ENCODE peak calls at places on chromosomes 1 and 21, in eight cellular contexts. One of them, this sample, is unnamed. For H3K36me3 and H3K4me1, the result is how much of the 10 kb centered on the place peaks cover.

GRCh38 chr1:111062081-111062480 is 77.8 kb downstream of the DRAM2 start:
- DNase-seq in mammary epithelial cell: peak
- DNase-seq in H1: no peak
- DNase-seq in MM.1S: no peak
- DNase-seq in kidney: no peak
- DNase-seq in HCT116: no peak
- DNase-seq in PC-3: no peak
- DNase-seq in neural progenitor cell: no peak
- DNase-seq in this sample: no peak

GRCh38 chr1:87030740-87031400 is 116.4 kb downstream of the HS2ST1 start:
- DNase-seq in mammary epithelial cell: no peak
- DNase-seq in H1: no peak
- DNase-seq in MM.1S: no peak
- DNase-seq in kidney: no peak
- DNase-seq in HCT116: no peak
- DNase-seq in PC-3: no peak
- DNase-seq in neural progenitor cell: no peak
- DNase-seq in this sample: no peak

GRCh38 chr1:174682419-174683008 is 234.8 kb downstream of the GPR52 start:
- DNase-seq in mammary epithelial cell: no peak
- DNase-seq in H1: no peak
- DNase-seq in MM.1S: no peak
- DNase-seq in kidney: no peak
- DNase-seq in HCT116: no peak
- DNase-seq in PC-3: no peak
- DNase-seq in neural progenitor cell: no peak
- DNase-seq in this sample: peak

GRCh38 chr1:150235436-150235851 is 468 bp downstream of the ANP32E start:
- DNase-seq in mammary epithelial cell: no peak
- DNase-seq in H1: no peak
- DNase-seq in MM.1S: peak
- DNase-seq in kidney: no peak
- DNase-seq in HCT116: no peak
- DNase-seq in PC-3: no peak
- DNase-seq in neural progenitor cell: peak
- DNase-seq in this sample: peak

GRCh38 chr1:94803517-94804441 is 16.4 kb upstream of the SLC44A3 start:
- DNase-seq in mammary epithelial cell: peak
- DNase-seq in H1: no peak
- DNase-seq in MM.1S: no peak
- DNase-seq in kidney: no peak
- DNase-seq in HCT116: no peak
- DNase-seq in PC-3: no peak
- DNase-seq in neural progenitor cell: no peak
- DNase-seq in this sample: no peak

GRCh38 chr1:66270122-66270812 is 263.7 kb upstream of the SGIP1 start:
- DNase-seq in mammary epithelial cell: no peak
- DNase-seq in H1: no peak
- DNase-seq in MM.1S: no peak
- DNase-seq in kidney: no peak
- DNase-seq in HCT116: no peak
- DNase-seq in PC-3: no peak
- DNase-seq in neural progenitor cell: no peak
- DNase-seq in this sample: peak

GRCh38 chr1:82565546-82565945 is 764.8 kb downstream of the ADGRL2 start:
- DNase-seq in mammary epithelial cell: peak
- DNase-seq in H1: no peak
- DNase-seq in MM.1S: no peak
- DNase-seq in kidney: no peak
- DNase-seq in HCT116: peak
- DNase-seq in PC-3: peak
- DNase-seq in neural progenitor cell: no peak
- DNase-seq in this sample: peak

GRCh38 chr1:229629251-229629650 is 3.2 kb downstream of the URB2 start:
- DNase-seq in mammary epithelial cell: no peak
- DNase-seq in H1: no peak
- DNase-seq in MM.1S: no peak
- DNase-seq in kidney: no peak
- DNase-seq in HCT116: no peak
- DNase-seq in PC-3: peak
- DNase-seq in neural progenitor cell: no peak
- DNase-seq in this sample: peak

GRCh38 chr21:46009951-46010655 is 28.5 kb downstream of the COL6A1 start:
- DNase-seq in mammary epithelial cell: no peak
- DNase-seq in H1: no peak
- DNase-seq in MM.1S: no peak
- DNase-seq in kidney: no peak
- DNase-seq in HCT116: no peak
- DNase-seq in PC-3: no peak
- DNase-seq in neural progenitor cell: no peak
- DNase-seq in this sample: no peak

GRCh38 chr21:39386194-39386593 is 37.3 kb upstream of the HMGN1 start:
- DNase-seq in mammary epithelial cell: no peak
- DNase-seq in H1: no peak
- DNase-seq in MM.1S: no peak
- DNase-seq in kidney: no peak
- DNase-seq in HCT116: no peak
- DNase-seq in PC-3: no peak
- DNase-seq in neural progenitor cell: no peak
- DNase-seq in this sample: peak

GRCh38 chr1:79629414-79629813 is 622.9 kb upstream of the ADGRL4 start:
- DNase-seq in mammary epithelial cell: no peak
- DNase-seq in H1: no peak
- DNase-seq in MM.1S: no peak
- DNase-seq in kidney: no peak
- DNase-seq in HCT116: no peak
- DNase-seq in PC-3: no peak
- DNase-seq in neural progenitor cell: no peak
- DNase-seq in this sample: no peak

GRCh38 chr1:116465845-116466685 is 93.0 kb downstream of the ATP1A1 start:
- DNase-seq in mammary epithelial cell: no peak
- DNase-seq in H1: no peak
- DNase-seq in MM.1S: no peak
- DNase-seq in kidney: no peak
- DNase-seq in HCT116: no peak
- DNase-seq in PC-3: no peak
- DNase-seq in neural progenitor cell: no peak
- DNase-seq in this sample: no peak

GRCh38 chr1:102595106-102595505 is 513.2 kb downstream of the COL11A1 start:
- DNase-seq in mammary epithelial cell: no peak
- DNase-seq in H1: no peak
- DNase-seq in MM.1S: no peak
- DNase-seq in kidney: no peak
- DNase-seq in HCT116: no peak
- DNase-seq in PC-3: no peak
- DNase-seq in neural progenitor cell: no peak
- DNase-seq in this sample: no peak

GRCh38 chr1:41716188-41717130 is 202.3 kb downstream of the HIVEP3 start:
- DNase-seq in mammary epithelial cell: no peak
- DNase-seq in H1: no peak
- DNase-seq in MM.1S: no peak
- DNase-seq in kidney: no peak
- DNase-seq in HCT116: no peak
- DNase-seq in PC-3: no peak
- DNase-seq in neural progenitor cell: no peak
- DNase-seq in this sample: no peak

GRCh38 chr1:56645663-56646330 is 683 bp downstream of the PRKAA2 start:
- DNase-seq in mammary epithelial cell: peak
- DNase-seq in H1: no peak
- DNase-seq in MM.1S: no peak
- DNase-seq in kidney: peak
- DNase-seq in HCT116: no peak
- DNase-seq in PC-3: peak
- DNase-seq in neural progenitor cell: peak
- DNase-seq in this sample: no peak

GRCh38 chr1:72140222-72140621 is 142.1 kb downstream of the NEGR1 start:
- DNase-seq in mammary epithelial cell: peak
- DNase-seq in H1: no peak
- DNase-seq in MM.1S: no peak
- DNase-seq in kidney: no peak
- DNase-seq in HCT116: no peak
- DNase-seq in PC-3: no peak
- DNase-seq in neural progenitor cell: no peak
- DNase-seq in this sample: no peak

GRCh38 chr1:63189677-63190076 is 132.7 kb upstream of the FOXD3 start:
- DNase-seq in mammary epithelial cell: no peak
- DNase-seq in H1: peak
- DNase-seq in MM.1S: no peak
- DNase-seq in kidney: no peak
- DNase-seq in HCT116: peak
- DNase-seq in PC-3: no peak
- DNase-seq in neural progenitor cell: peak
- DNase-seq in this sample: peak

GRCh38 chr21:32380940-32381339 is 11.9 kb downstream of the URB1 start:
- DNase-seq in mammary epithelial cell: no peak
- DNase-seq in H1: no peak
- DNase-seq in MM.1S: no peak
- DNase-seq in kidney: no peak
- DNase-seq in HCT116: no peak
- DNase-seq in PC-3: no peak
- DNase-seq in neural progenitor cell: no peak
- DNase-seq in this sample: no peak
- H3K36me3 ChIP-seq in mammary epithelial cell: under half
- H3K36me3 ChIP-seq in H1: under half
- H3K36me3 ChIP-seq in MM.1S: under half
- H3K36me3 ChIP-seq in kidney: under half
- H3K36me3 ChIP-seq in HCT116: half or more
- H3K36me3 ChIP-seq in PC-3: half or more
- H3K36me3 ChIP-seq in neural progenitor cell: under half
- H3K36me3 ChIP-seq in this sample: half or more

DNA sequence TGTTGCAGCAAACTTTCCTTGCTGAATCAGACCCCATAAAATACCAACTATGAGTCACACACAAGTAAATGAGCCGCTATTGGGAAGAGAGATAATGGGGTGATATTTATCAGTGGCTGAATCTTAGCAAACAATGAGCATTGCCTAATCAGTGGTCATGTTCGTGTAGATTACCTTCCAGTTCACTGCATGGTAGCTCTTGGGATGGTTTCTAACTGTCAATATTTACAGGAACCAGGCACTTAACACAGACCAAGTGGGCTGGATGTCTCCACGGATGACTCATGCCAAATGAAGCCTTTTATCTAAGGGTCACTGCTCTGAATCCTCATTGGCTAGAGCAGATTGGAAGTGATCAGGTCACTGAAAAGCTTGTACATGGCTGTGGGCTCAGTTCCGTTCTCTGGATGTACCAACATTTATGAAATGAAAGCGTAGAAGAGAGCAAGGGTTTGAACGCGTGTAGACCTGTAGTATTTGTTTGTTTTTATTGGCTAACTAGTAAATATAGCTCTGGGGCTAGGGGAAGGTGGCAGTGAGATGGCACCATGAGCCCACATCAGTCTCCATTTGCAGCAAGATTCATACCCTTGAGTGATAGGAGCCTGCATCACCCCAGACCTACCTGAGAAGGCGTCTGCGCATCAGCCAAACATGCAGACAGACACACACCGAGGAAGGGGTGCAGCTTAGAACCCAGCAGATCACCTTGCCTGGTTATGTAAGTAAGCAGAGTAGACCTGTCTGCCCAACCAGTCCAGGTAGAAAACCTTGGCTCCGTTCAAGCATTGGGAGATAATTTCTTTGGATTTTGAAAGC is 153.3 kb downstream of the TOMM20 start:
- DNase-seq in mammary epithelial cell: peak
- DNase-seq in H1: no peak
- DNase-seq in MM.1S: no peak
- DNase-seq in kidney: no peak
- DNase-seq in HCT116: peak
- DNase-seq in PC-3: peak
- DNase-seq in neural progenitor cell: no peak
- DNase-seq in this sample: peak
- H3K9ac ChIP-seq in mammary epithelial cell: peak
- H3K9ac ChIP-seq in H1: no peak
- H3K9ac ChIP-seq in MM.1S: no peak
- H3K9ac ChIP-seq in kidney: no peak
- H3K9ac ChIP-seq in HCT116: no peak
- H3K9ac ChIP-seq in PC-3: peak
- H3K9ac ChIP-seq in neural progenitor cell: no peak
- H3K9ac ChIP-seq in this sample: peak

GRCh38 chr1:235640580-235640979 is 9.0 kb downstream of the GNG4 start:
- DNase-seq in mammary epithelial cell: no peak
- DNase-seq in H1: no peak
- DNase-seq in MM.1S: no peak
- DNase-seq in kidney: no peak
- DNase-seq in HCT116: no peak
- DNase-seq in PC-3: no peak
- DNase-seq in neural progenitor cell: no peak
- DNase-seq in this sample: no peak
- H3K4me1 ChIP-seq in mammary epithelial cell: under half
- H3K4me1 ChIP-seq in H1: under half
- H3K4me1 ChIP-seq in MM.1S: under half
- H3K4me1 ChIP-seq in kidney: under half
- H3K4me1 ChIP-seq in HCT116: under half
- H3K4me1 ChIP-seq in PC-3: under half
- H3K4me1 ChIP-seq in neural progenitor cell: under half
- H3K4me1 ChIP-seq in this sample: under half

GRCh38 chr1:21610989-21611388 is 58.2 kb downstream of the RAP1GAP start:
- DNase-seq in mammary epithelial cell: no peak
- DNase-seq in H1: no peak
- DNase-seq in MM.1S: no peak
- DNase-seq in kidney: no peak
- DNase-seq in HCT116: no peak
- DNase-seq in PC-3: no peak
- DNase-seq in neural progenitor cell: no peak
- DNase-seq in this sample: no peak

GRCh38 chr1:21610027-21610426 is 59.1 kb downstream of the RAP1GAP start:
- DNase-seq in mammary epithelial cell: no peak
- DNase-seq in H1: no peak
- DNase-seq in MM.1S: no peak
- DNase-seq in kidney: peak
- DNase-seq in HCT116: no peak
- DNase-seq in PC-3: no peak
- DNase-seq in neural progenitor cell: no peak
- DNase-seq in this sample: no peak

GRCh38 chr1:21616372-21616771 is 52.8 kb downstream of the RAP1GAP start:
- DNase-seq in mammary epithelial cell: no peak
- DNase-seq in H1: no peak
- DNase-seq in MM.1S: no peak
- DNase-seq in kidney: no peak
- DNase-seq in HCT116: no peak
- DNase-seq in PC-3: no peak
- DNase-seq in neural progenitor cell: no peak
- DNase-seq in this sample: no peak

GRCh38 chr1:21614419-21615115 is 54.6 kb downstream of the RAP1GAP start:
- DNase-seq in mammary epithelial cell: peak
- DNase-seq in H1: no peak
- DNase-seq in MM.1S: peak
- DNase-seq in kidney: peak
- DNase-seq in HCT116: no peak
- DNase-seq in PC-3: peak
- DNase-seq in neural progenitor cell: no peak
- DNase-seq in this sample: no peak

GRCh38 chr1:21613072-21613867 is 55.9 kb downstream of the RAP1GAP start:
- DNase-seq in mammary epithelial cell: no peak
- DNase-seq in H1: no peak
- DNase-seq in MM.1S: no peak
- DNase-seq in kidney: peak
- DNase-seq in HCT116: no peak
- DNase-seq in PC-3: no peak
- DNase-seq in neural progenitor cell: no peak
- DNase-seq in this sample: no peak
- H3K36me3 ChIP-seq in mammary epithelial cell: under half
- H3K36me3 ChIP-seq in H1: under half
- H3K36me3 ChIP-seq in MM.1S: under half
- H3K36me3 ChIP-seq in kidney: under half
- H3K36me3 ChIP-seq in HCT116: under half
- H3K36me3 ChIP-seq in PC-3: under half
- H3K36me3 ChIP-seq in neural progenitor cell: under half
- H3K36me3 ChIP-seq in this sample: under half

This sample was measured in adipocyte.